ENCODE peak calls at places on chromosomes 13 and 19, in seven cellular contexts. One of them, this sample, is unnamed.
A peak's percentile ranks its signal among the peaks of the same experiment; 100 is the strongest.

GRCh38 chr19:6916952-6917351 is 29.6 kb downstream of the ADGRE1 start:
- DNase-seq in IMR-90: no peak
- DNase-seq in epithelial cell of esophagus: no peak
- DNase-seq in uterus: no peak
- DNase-seq in kidney: no peak
- DNase-seq in bronchial epithelial cell: no peak
- DNase-seq in GM20000: no peak
- DNase-seq in this sample: no peak

GRCh38 chr13:105118577-105118976 is 1416.9 kb downstream of the EFNB2 start:
- DNase-seq in uterus: no peak
- DNase-seq in bronchial epithelial cell: no peak
- DNase-seq in kidney: no peak
- DNase-seq in IMR-90: no peak
- DNase-seq in epithelial cell of esophagus: no peak
- DNase-seq in GM20000: no peak
- DNase-seq in this sample: no peak

GRCh38 chr19:2050991-2051770 is at the start of gene MKNK2:
- DNase-seq in uterus: peak; percentile 90
- DNase-seq in epithelial cell of esophagus: peak; percentile 82
- DNase-seq in bronchial epithelial cell: peak; percentile 34
- DNase-seq in GM20000: peak; percentile 99
- DNase-seq in kidney: peak; percentile 98
- DNase-seq in IMR-90: peak; percentile 79
- DNase-seq in this sample: peak; percentile 59

GRCh38 chr19:5603626-5604025 is 18.9 kb downstream of the SAFB2 start:
- DNase-seq in IMR-90: no peak
- DNase-seq in GM20000: no peak
- DNase-seq in uterus: no peak
- DNase-seq in bronchial epithelial cell: no peak
- DNase-seq in kidney: no peak
- DNase-seq in epithelial cell of esophagus: no peak
- DNase-seq in this sample: no peak

GRCh38 chr19:41328818-41329220 is 18.8 kb downstream of the CCDC97 start:
- DNase-seq in GM20000: no peak
- DNase-seq in epithelial cell of esophagus: no peak
- DNase-seq in bronchial epithelial cell: no peak
- DNase-seq in kidney: no peak
- DNase-seq in IMR-90: no peak
- DNase-seq in uterus: no peak
- DNase-seq in this sample: no peak

GRCh38 chr13:23865898-23866297 is 23.3 kb downstream of the MIPEP start:
- DNase-seq in GM20000: no peak
- DNase-seq in uterus: no peak
- DNase-seq in epithelial cell of esophagus: no peak
- DNase-seq in kidney: no peak
- DNase-seq in bronchial epithelial cell: no peak
- DNase-seq in IMR-90: no peak
- DNase-seq in this sample: no peak

GRCh38 chr19:510606-511100 is 3.4 kb downstream of the TPGS1 start:
- DNase-seq in uterus: peak; percentile 56
- DNase-seq in bronchial epithelial cell: peak; percentile 59
- DNase-seq in epithelial cell of esophagus: peak; percentile 84
- DNase-seq in kidney: peak; percentile 92
- DNase-seq in IMR-90: peak; percentile 81
- DNase-seq in GM20000: peak; percentile 92
- DNase-seq in this sample: no peak

GRCh38 chr19:29926801-29927200 is 15.2 kb upstream of the URI1 start:
- DNase-seq in uterus: no peak
- DNase-seq in GM20000: no peak
- DNase-seq in kidney: no peak
- DNase-seq in IMR-90: no peak
- DNase-seq in bronchial epithelial cell: no peak
- DNase-seq in epithelial cell of esophagus: no peak
- DNase-seq in this sample: no peak

GRCh38 chr13:42821437-42821836 is 40.1 kb downstream of the FAM216B start:
- DNase-seq in GM20000: no peak
- DNase-seq in epithelial cell of esophagus: peak; percentile 47
- DNase-seq in kidney: no peak
- DNase-seq in uterus: no peak
- DNase-seq in IMR-90: peak; percentile 93
- DNase-seq in bronchial epithelial cell: peak; percentile 76
- DNase-seq in this sample: peak; percentile 60

GRCh38 chr19:29708553-29709439 is 6.3 kb downstream of the C19orf12 start:
- DNase-seq in epithelial cell of esophagus: no peak
- DNase-seq in IMR-90: no peak
- DNase-seq in kidney: peak; percentile 69
- DNase-seq in bronchial epithelial cell: no peak
- DNase-seq in uterus: no peak
- DNase-seq in GM20000: no peak
- DNase-seq in this sample: no peak

GRCh38 chr19:13086341-13086740 is 16.3 kb downstream of the LYL1 start:
- DNase-seq in epithelial cell of esophagus: no peak
- DNase-seq in kidney: no peak
- DNase-seq in uterus: no peak
- DNase-seq in bronchial epithelial cell: no peak
- DNase-seq in GM20000: no peak
- DNase-seq in IMR-90: no peak
- DNase-seq in this sample: no peak

GRCh38 chr13:44471686-44472085 is 98.1 kb downstream of the SERP2 start:
- DNase-seq in uterus: no peak
- DNase-seq in epithelial cell of esophagus: peak; percentile 20
- DNase-seq in GM20000: no peak
- DNase-seq in kidney: no peak
- DNase-seq in bronchial epithelial cell: peak; percentile 48
- DNase-seq in IMR-90: peak; percentile 58
- DNase-seq in this sample: no peak

GRCh38 chr19:21680026-21680425 is 87.4 kb downstream of the ZNF100 start:
- DNase-seq in bronchial epithelial cell: no peak
- DNase-seq in IMR-90: no peak
- DNase-seq in kidney: no peak
- DNase-seq in epithelial cell of esophagus: no peak
- DNase-seq in uterus: no peak
- DNase-seq in GM20000: no peak
- DNase-seq in this sample: no peak

GRCh38 chr19:58584498-58585441 is 11.6 kb upstream of the MZF1 start:
- DNase-seq in bronchial epithelial cell: no peak
- DNase-seq in IMR-90: no peak
- DNase-seq in GM20000: no peak
- DNase-seq in uterus: no peak
- DNase-seq in kidney: no peak
- DNase-seq in epithelial cell of esophagus: no peak
- DNase-seq in this sample: no peak

GRCh38 chr19:19120308-19121156 is 17.7 kb downstream of the TMEM161A start:
- DNase-seq in bronchial epithelial cell: peak; percentile 28
- DNase-seq in IMR-90: peak; percentile 62
- DNase-seq in GM20000: no peak
- DNase-seq in uterus: peak; percentile 96
- DNase-seq in epithelial cell of esophagus: peak; percentile 65
- DNase-seq in kidney: peak; percentile 91
- DNase-seq in this sample: no peak

GRCh38 chr19:4208385-4209094 is 20.8 kb upstream of the EBI3 start:
- DNase-seq in GM20000: peak; percentile 58
- DNase-seq in epithelial cell of esophagus: peak; percentile 56
- DNase-seq in kidney: no peak
- DNase-seq in uterus: no peak
- DNase-seq in bronchial epithelial cell: peak; percentile 33
- DNase-seq in IMR-90: peak; percentile 43
- DNase-seq in this sample: no peak
- TF ChIP-seq CTCF in GM20000: peak; percentile 84
- TF ChIP-seq CTCF in epithelial cell of esophagus: peak; percentile 47
- TF ChIP-seq CTCF in kidney: peak; percentile 0
- TF ChIP-seq CTCF in uterus: no peak
- TF ChIP-seq CTCF in bronchial epithelial cell: peak; percentile 45
- TF ChIP-seq CTCF in IMR-90: peak; percentile 57
- TF ChIP-seq CTCF in this sample: peak; percentile 52

DNA sequence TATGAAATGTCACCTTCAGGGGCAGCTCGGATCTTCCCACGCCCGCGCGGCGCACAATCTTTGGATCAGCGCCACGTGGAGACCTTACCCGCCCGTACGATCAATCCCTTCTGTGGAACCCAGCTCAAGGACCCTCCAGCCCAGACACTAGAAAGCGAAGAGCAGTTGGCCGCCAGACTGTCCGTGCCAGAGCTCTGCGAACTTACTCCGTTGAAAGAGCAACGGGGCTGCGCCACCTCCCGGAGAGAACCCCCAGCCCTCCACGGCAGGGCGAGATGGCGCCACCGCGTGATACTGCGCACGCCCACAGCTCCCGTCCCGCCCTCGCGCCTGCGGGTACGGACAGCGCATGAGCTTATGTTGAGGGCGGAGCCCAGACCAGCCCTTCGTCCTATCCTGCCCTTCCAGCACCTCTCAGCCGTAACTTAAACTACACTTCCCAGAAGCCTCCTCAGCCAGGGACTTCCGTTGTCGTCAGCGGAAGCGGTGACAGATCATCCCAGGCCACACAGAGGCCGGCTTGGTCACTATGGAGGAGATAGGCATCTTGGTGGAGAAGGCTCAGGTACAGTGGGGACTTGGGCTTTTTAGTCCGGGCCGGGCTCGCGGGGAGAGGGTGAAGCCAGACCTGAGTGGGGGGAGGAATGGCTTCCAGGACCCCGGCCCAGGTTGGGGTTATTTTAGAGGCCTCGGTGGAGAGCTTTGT is at the start of gene PSMC4:
- DNase-seq in kidney: peak; percentile 99
- DNase-seq in uterus: peak; percentile 96
- DNase-seq in bronchial epithelial cell: peak; percentile 98
- DNase-seq in epithelial cell of esophagus: peak; percentile 100
- DNase-seq in IMR-90: peak; percentile 99
- DNase-seq in GM20000: peak; percentile 93
- DNase-seq in this sample: peak; percentile 97
- TF ChIP-seq CTCF in kidney: peak; percentile 76
- TF ChIP-seq CTCF in uterus: peak; percentile 73
- TF ChIP-seq CTCF in bronchial epithelial cell: peak; percentile 91
- TF ChIP-seq CTCF in epithelial cell of esophagus: peak; percentile 73
- TF ChIP-seq CTCF in IMR-90: peak; percentile 84
- TF ChIP-seq CTCF in GM20000: peak; percentile 80
- TF ChIP-seq CTCF in this sample: peak; percentile 79

DNA sequence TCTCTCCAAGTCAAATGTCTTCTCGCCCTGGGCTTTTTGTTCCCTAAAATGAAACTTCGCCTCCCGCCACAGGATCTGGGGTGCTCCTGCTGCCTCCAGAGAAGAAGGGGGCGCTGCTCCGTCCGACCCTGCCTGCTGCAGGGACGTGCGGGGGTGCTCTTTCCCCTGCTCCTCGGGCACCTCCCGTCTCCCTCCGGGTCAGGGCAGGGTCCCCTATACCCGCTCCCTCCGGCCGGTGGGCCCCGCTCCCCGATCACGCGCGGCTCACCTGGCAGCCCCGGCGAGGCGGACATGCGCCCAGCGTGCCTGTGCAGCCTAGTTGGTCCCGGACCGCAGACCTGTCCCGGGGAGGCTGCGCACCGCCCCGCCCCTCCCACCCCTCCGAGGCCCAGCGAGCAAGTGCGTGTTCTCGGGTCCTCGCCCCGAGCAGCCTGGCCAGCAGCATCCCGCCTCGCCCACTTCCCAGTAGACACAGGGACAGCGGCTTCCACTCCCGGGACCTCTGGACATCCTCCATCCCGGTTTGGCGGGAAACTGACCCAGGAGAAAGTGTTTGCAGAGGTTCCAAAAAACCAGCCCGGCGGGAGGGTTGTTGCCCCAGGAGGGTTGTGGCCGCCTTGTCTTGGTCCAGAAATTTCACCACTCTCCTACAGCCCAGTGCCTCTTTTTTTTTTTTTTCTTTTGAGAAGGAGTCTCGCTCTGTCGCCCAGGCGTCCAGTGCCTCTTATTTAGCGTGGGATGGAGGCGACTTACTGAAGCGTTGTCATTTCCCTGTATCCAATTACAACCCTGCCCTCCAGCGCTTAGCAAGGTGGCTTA is at the start of gene OXGR1:
- DNase-seq in bronchial epithelial cell: no peak
- DNase-seq in GM20000: no peak
- DNase-seq in kidney: peak; percentile 73
- DNase-seq in epithelial cell of esophagus: no peak
- DNase-seq in IMR-90: no peak
- DNase-seq in uterus: no peak
- DNase-seq in this sample: no peak
- TF ChIP-seq CTCF in bronchial epithelial cell: no peak
- TF ChIP-seq CTCF in GM20000: no peak
- TF ChIP-seq CTCF in kidney: no peak
- TF ChIP-seq CTCF in epithelial cell of esophagus: no peak
- TF ChIP-seq CTCF in IMR-90: no peak
- TF ChIP-seq CTCF in uterus: no peak
- TF ChIP-seq CTCF in this sample: no peak

GRCh38 chr19:55383789-55384575 is at the start of gene TMEM238:
- DNase-seq in kidney: peak; percentile 89
- DNase-seq in bronchial epithelial cell: peak; percentile 47
- DNase-seq in GM20000: peak; percentile 90
- DNase-seq in epithelial cell of esophagus: peak; percentile 82
- DNase-seq in uterus: peak; percentile 47
- DNase-seq in IMR-90: peak; percentile 70
- DNase-seq in this sample: no peak
- TF ChIP-seq CTCF in kidney: peak; percentile 29
- TF ChIP-seq CTCF in bronchial epithelial cell: peak; percentile 22
- TF ChIP-seq CTCF in GM20000: peak; percentile 37
- TF ChIP-seq CTCF in epithelial cell of esophagus: no peak
- TF ChIP-seq CTCF in uterus: peak; percentile 38
- TF ChIP-seq CTCF in IMR-90: peak; percentile 54
- TF ChIP-seq CTCF in this sample: no peak

GRCh38 chr13:109733550-109733949 is 52.8 kb downstream of the IRS2 start:
- DNase-seq in epithelial cell of esophagus: no peak
- DNase-seq in GM20000: no peak
- DNase-seq in IMR-90: no peak
- DNase-seq in kidney: peak; percentile 75
- DNase-seq in bronchial epithelial cell: no peak
- DNase-seq in uterus: no peak
- DNase-seq in this sample: no peak
- TF ChIP-seq CTCF in epithelial cell of esophagus: no peak
- TF ChIP-seq CTCF in GM20000: no peak
- TF ChIP-seq CTCF in IMR-90: no peak
- TF ChIP-seq CTCF in kidney: no peak
- TF ChIP-seq CTCF in bronchial epithelial cell: no peak
- TF ChIP-seq CTCF in uterus: no peak
- TF ChIP-seq CTCF in this sample: no peak

DNA sequence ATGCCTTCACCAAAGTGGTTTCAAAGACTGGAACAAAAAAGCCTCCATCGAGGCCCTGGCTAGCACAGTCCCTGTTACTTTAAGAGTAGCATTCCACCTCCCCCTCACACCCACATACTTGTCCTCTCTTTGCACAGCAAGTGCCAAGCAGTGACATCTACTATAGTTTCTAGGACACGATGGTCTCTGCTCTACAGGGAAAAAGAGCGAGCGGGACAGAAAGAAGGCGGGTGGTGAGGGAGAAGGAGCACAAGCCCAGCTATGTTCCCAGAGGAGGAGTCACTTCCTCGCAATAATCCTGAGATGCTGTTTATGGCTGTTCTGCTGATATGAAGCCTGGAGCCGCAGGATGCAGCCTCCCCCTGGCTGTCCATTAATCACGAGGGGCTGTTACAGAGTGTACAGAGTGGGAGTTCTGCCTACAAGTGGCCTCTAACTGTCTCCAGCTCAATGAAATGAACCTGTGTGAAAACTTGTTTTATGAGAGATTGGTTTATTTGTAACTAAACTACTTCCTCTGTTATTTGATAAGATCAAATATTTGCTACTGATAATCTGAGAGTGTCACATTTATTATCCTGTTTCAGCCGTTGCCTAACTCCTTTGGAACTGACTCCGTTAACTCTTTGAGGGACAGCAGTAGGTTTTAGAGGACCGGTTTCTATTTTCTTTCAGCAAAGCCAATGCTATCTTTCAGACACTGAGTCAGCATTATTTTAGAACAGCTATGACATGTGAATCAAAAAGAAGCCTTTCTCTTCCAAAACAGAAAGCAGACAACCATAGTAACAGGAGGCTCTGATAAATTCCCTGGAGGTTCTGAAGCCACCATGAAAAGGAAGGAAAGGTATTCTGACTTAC is 208.0 kb downstream of the SPRY2 start:
- DNase-seq in GM20000: no peak
- DNase-seq in epithelial cell of esophagus: no peak
- DNase-seq in uterus: peak; percentile 47
- DNase-seq in IMR-90: peak; percentile 62
- DNase-seq in kidney: peak; percentile 77
- DNase-seq in bronchial epithelial cell: peak; percentile 27
- DNase-seq in this sample: no peak
- TF ChIP-seq CTCF in GM20000: no peak
- TF ChIP-seq CTCF in epithelial cell of esophagus: no peak
- TF ChIP-seq CTCF in uterus: no peak
- TF ChIP-seq CTCF in IMR-90: no peak
- TF ChIP-seq CTCF in kidney: no peak
- TF ChIP-seq CTCF in bronchial epithelial cell: no peak
- TF ChIP-seq CTCF in this sample: no peak